ENCODE peak calls at places on chromosomes 7 and 10, in five cellular contexts. N, A, P, W and U are unnamed samples.

GRCh38 chr7:140035400-140036223 is 27.1 kb downstream of the PARP12 start:
- DNase-seq in N (no peak), A (no peak), P (no peak), W (no peak), U (no peak)

GRCh38 chr10:113108180-113108835 is 158.3 kb downstream of the TCF7L2 start:
- DNase-seq in N (no peak), A (no peak), P (no peak), W (no peak), U (peak; percentile 18)

GRCh38 chr10:43257210-43258031 is 9.4 kb downstream of the RASGEF1A start:
- DNase-seq in N (no peak), A (no peak), P (no peak), W (peak; percentile 74), U (no peak)

GRCh38 chr7:139771001-139771956 is 6.5 kb downstream of the HIPK2 start:
- DNase-seq in N (no peak), A (no peak), P (no peak), W (no peak), U (no peak)

GRCh38 chr7:84455788-84456187 is 261.2 kb upstream of the SEMA3A start:
- DNase-seq in N (no peak), A (no peak), P (no peak), W (no peak), U (no peak)

GRCh38 chr7:39540320-39540719 is 25.9 kb upstream of the YAE1 start:
- DNase-seq in N (no peak), A (no peak), P (no peak), W (no peak), U (no peak)

GRCh38 chr7:30933124-30933893 is 21.7 kb downstream of the AQP1 start:
- DNase-seq in N (no peak), A (no peak), P (peak; percentile 50), W (peak; percentile 65), U (no peak)

GRCh38 chr7:130148561-130148960 is 56.6 kb downstream of the TMEM209 start:
- DNase-seq in N (no peak), A (no peak), P (no peak), W (no peak), U (no peak)

GRCh38 chr7:55794527-55794926 is 68.0 kb downstream of the SEPTIN14 start:
- DNase-seq in N (no peak), A (no peak), P (no peak), W (no peak), U (no peak)

GRCh38 chr7:23863209-23863798 is 153.3 kb downstream of the STK31 start:
- DNase-seq in N (no peak), A (no peak), P (no peak), W (no peak), U (no peak)

GRCh38 chr7:114502454-114503254 is 88.0 kb downstream of the FOXP2 start:
- DNase-seq in N (no peak), A (no peak), P (no peak), W (no peak), U (no peak)

GRCh38 chr10:49025347-49025983 is 85.8 kb upstream of the LRRC18 start:
- DNase-seq in N (no peak), A (no peak), P (no peak), W (no peak), U (no peak)

GRCh38 chr7:134866581-134866980 is 87.1 kb downstream of the CALD1 start:
- DNase-seq in N (no peak), A (no peak), P (no peak), W (no peak), U (no peak)

GRCh38 chr10:17516376-17516775 is 62.0 kb upstream of the ST8SIA6 start:
- DNase-seq in N (no peak), A (no peak), P (no peak), W (no peak), U (no peak)

GRCh38 chr10:79102056-79102874 is 33.5 kb downstream of the ZMIZ1 start:
- DNase-seq in N (peak; percentile 86), A (peak; percentile 44), P (peak; percentile 93), W (peak; percentile 72), U (peak; percentile 94)

GRCh38 chr7:22811746-22812280 is 10.8 kb downstream of the TOMM7 start:
- DNase-seq in N (no peak), A (no peak), P (no peak), W (no peak), U (no peak)

GRCh38 chr10:80540644-80541143 is 3.0 kb downstream of the SH2D4B start:
- DNase-seq in N (no peak), A (no peak), P (peak; percentile 30), W (no peak), U (no peak)

GRCh38 chr10:95346715-95347401 is 56.1 kb upstream of the PDLIM1 start:
- DNase-seq in N (no peak), A (no peak), P (no peak), W (no peak), U (no peak)

GRCh38 chr7:104950754-104951153 is 63.3 kb upstream of the KMT2E start:
- DNase-seq in N (no peak), A (no peak), P (no peak), W (no peak), U (no peak)

GRCh38 chr10:102102421-102102820 is 17.7 kb downstream of the LDB1 start:
- DNase-seq in N (no peak), A (no peak), P (no peak), W (no peak), U (no peak)

GRCh38 chr7:47460251-47460989 is 121.5 kb downstream of the TNS3 start:
- DNase-seq in N (no peak), A (no peak), P (no peak), W (no peak), U (peak; percentile 48)

GRCh38 chr7:11817111-11817710 is 14.8 kb downstream of the THSD7A start:
- DNase-seq in N (no peak), A (no peak), P (no peak), W (no peak), U (no peak)

GRCh38 chr10:774223-774622 is 84.8 kb upstream of the DIP2C start:
- DNase-seq in N (no peak), A (no peak), P (no peak), W (no peak), U (no peak)

GRCh38 chr10:21336476-21337170 is 188.9 kb downstream of the SKIDA1 start:
- DNase-seq in N (peak; percentile 62), A (no peak), P (no peak), W (no peak), U (peak; percentile 84)

GRCh38 chr10:109894516-109894915 is 28.8 kb downstream of the XPNPEP1 start:
- DNase-seq in N (peak; percentile 70), A (peak; percentile 83), P (peak; percentile 92), W (no peak), U (peak; percentile 34)

GRCh38 chr7:109638321-109638720 is 1068.6 kb downstream of the DNAJB9 start:
- DNase-seq in N (no peak), A (no peak), P (no peak), W (no peak), U (no peak)

GRCh38 chr10:15237351-15237750 is 68.9 kb upstream of the NMT2 start:
- DNase-seq in N (no peak), A (no peak), P (no peak), W (no peak), U (peak; percentile 6)

GRCh38 chr10:28872592-28873165 is 195.4 kb downstream of the BAMBI start:
- DNase-seq in N (no peak), A (no peak), P (no peak), W (no peak), U (no peak)

GRCh38 chr10:22554481-22555182 is 159.7 kb downstream of the PIP4K2A start:
- DNase-seq in N (peak; percentile 87), A (peak; percentile 61), P (peak; percentile 88), W (no peak), U (peak; percentile 9)

GRCh38 chr7:94660006-94660405 is 4.1 kb upstream of the SGCE start:
- DNase-seq in N (no peak), A (no peak), P (no peak), W (no peak), U (no peak)

GRCh38 chr10:182441-183201 is 47.4 kb downstream of the ZMYND11 start:
- DNase-seq in N (no peak), A (no peak), P (no peak), W (no peak), U (no peak)

GRCh38 chr10:131901181-131901829 is 497 bp downstream of the PPP2R2D start:
- DNase-seq in N (peak; percentile 66), A (no peak), P (peak; percentile 71), W (peak; percentile 95), U (peak; percentile 66)
- TF ChIP-seq POLR2A in N (no peak), A (no peak), P (no peak), W (no peak), U (no peak)

DNA sequence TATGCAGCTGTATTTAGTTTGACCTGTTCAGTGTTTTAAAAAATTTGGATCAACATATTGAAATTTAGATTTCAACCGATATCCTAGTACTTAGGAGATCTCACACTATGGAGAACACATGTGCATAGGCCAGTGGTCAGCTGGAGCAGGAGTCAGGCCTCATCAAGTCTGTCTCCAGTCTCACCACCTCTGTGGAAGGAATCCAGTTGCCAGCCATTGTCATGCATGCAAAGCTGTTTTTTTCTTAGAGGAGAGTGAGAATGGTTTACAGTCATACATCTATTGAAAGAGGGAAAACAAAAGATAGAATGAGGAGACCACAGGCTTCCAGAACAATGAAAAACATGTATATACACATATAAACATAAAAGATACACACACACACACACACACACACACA is 7.6 kb upstream of the CLEC5A start:
- DNase-seq in N (no peak), A (no peak), P (no peak), W (no peak), U (no peak)
- TF ChIP-seq CTCF in N (no peak), A (no peak), P (no peak), W (no peak), U (no peak)

GRCh38 chr7:43646603-43647313 is 63.9 kb downstream of the STK17A start:
- DNase-seq in N (no peak), A (no peak), P (no peak), W (no peak), U (no peak)
- TF ChIP-seq POLR2A in N (no peak), A (no peak), P (no peak), W (no peak), U (no peak)

GRCh38 chr7:43766564-43766963 is 8.1 kb downstream of the BLVRA start:
- DNase-seq in N (no peak), A (no peak), P (no peak), W (no peak), U (no peak)

GRCh38 chr7:43769791-43770465 is 11.4 kb downstream of the BLVRA start:
- DNase-seq in N (no peak), A (no peak), P (no peak), W (no peak), U (no peak)

GRCh38 chr7:43767311-43767710 is 8.8 kb downstream of the BLVRA start:
- DNase-seq in N (no peak), A (no peak), P (no peak), W (no peak), U (no peak)

GRCh38 chr7:43768894-43769272 is 10.4 kb downstream of the BLVRA start:
- DNase-seq in N (no peak), A (no peak), P (no peak), W (no peak), U (no peak)

DNA sequence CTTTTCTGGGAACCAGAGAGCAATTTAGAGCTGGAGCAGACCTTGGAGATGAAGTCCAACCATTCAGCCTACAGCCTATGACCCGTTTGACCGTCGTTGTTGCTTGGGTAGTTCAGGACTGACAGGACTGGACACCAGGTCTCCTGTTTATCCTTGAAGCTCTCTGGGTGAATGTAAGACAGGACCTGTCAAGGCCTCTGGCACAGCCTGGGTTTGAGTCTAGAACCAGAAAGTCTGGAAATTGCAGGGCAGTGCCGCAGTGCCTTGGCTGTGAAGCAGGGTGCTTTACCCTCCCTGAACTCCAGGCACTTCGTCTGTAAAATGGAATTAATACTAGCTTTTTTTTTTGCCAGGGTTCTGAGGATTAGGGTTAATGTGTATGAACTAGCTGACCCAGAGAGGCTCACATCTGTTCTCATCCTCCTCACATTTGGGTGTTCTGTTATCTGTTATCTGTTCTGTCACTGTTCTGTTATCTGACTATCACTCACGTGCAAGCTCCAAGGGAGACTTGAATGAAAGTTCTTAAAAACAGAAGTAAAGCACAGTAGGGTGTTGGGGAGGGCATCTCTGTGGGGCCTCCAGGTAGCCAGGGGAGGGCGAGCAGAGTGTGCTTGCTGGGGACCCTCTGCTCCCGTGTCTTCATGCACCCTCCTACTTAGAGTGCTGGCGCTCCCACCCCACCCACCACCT is 9.9 kb downstream of the BLVRA start:
- DNase-seq in N (no peak), A (no peak), P (no peak), W (no peak), U (no peak)
- TF ChIP-seq CTCF in N (no peak), A (no peak), P (no peak), W (no peak), U (no peak)